ENCODE peak calls at places on chromosomes 6 and 20, in five cellular contexts. A, W, B, U and F are unnamed samples.

GRCh38 chr20:17735959-17736621 is 36.3 kb downstream of the BANF2 start:
- DNase-seq in U (no peak), B (no peak), W (no peak), A (no peak), F (no peak)

GRCh38 chr6:156379946-156380707 is 397.1 kb upstream of the ARID1B start:
- DNase-seq in W (peak; percentile 10), U (no peak), B (no peak), A (no peak), F (no peak)

GRCh38 chr6:10613693-10614092 is 80.7 kb downstream of the C6orf52 start:
- DNase-seq in U (no peak), B (no peak), A (no peak), W (no peak), F (no peak)

GRCh38 chr6:51049288-51049982 is 230.8 kb downstream of the TFAP2B start:
- DNase-seq in B (no peak), U (no peak), A (no peak), W (no peak), F (no peak)

GRCh38 chr6:72948153-72948552 is 277.1 kb downstream of the KHDC1L start:
- DNase-seq in B (no peak), W (no peak), A (no peak), U (no peak), F (no peak)

GRCh38 chr6:26064619-26065257 is 22.5 kb upstream of the HFE start:
- DNase-seq in W (peak; percentile 54), U (no peak), A (peak; percentile 68), B (peak; percentile 60), F (no peak)

GRCh38 chr6:3227363-3228045 is at the start of gene TUBB2B:
- DNase-seq in U (peak; percentile 63), A (no peak), B (peak; percentile 78), W (no peak), F (peak; percentile 76)

GRCh38 chr6:124962617-124963415 is 579 bp downstream of the RNF217 start:
- DNase-seq in W (no peak), A (no peak), U (peak; percentile 74), B (peak; percentile 59), F (no peak)

GRCh38 chr20:3233131-3233990 is 5.6 kb downstream of the SLC4A11 start:
- DNase-seq in W (no peak), A (no peak), U (no peak), B (no peak), F (no peak)

GRCh38 chr6:96086745-96087144 is 71.0 kb downstream of the FUT9 start:
- DNase-seq in W (no peak), A (no peak), U (no peak), B (no peak), F (no peak)

GRCh38 chr20:62543470-62544302 is 67.9 kb upstream of the GATA5 start:
- DNase-seq in A (peak; percentile 39), U (no peak), W (no peak), B (no peak), F (no peak)

GRCh38 chr20:8187740-8188139 is 55.7 kb downstream of the PLCB1 start:
- DNase-seq in U (no peak), A (no peak), W (no peak), B (no peak), F (no peak)

GRCh38 chr6:51959744-51960383 is 127.5 kb downstream of the PKHD1 start:
- DNase-seq in U (peak; percentile 85), A (peak; percentile 70), W (peak; percentile 43), B (peak; percentile 50), F (peak; percentile 54)

GRCh38 chr6:133396225-133396624 is 155.1 kb downstream of the EYA4 start:
- DNase-seq in W (no peak), B (no peak), A (no peak), U (no peak), F (no peak)

GRCh38 chr20:49575551-49576060 is 7.7 kb upstream of the PTGIS start:
- DNase-seq in A (no peak), W (no peak), B (no peak), U (no peak), F (peak; percentile 51)

GRCh38 chr6:84220809-84221409 is 6.5 kb downstream of the CEP162 start:
- DNase-seq in B (peak; percentile 11), W (peak; percentile 10), A (no peak), U (no peak), F (no peak)

GRCh38 chr20:44218441-44218840 is 7.9 kb upstream of the OSER1 start:
- DNase-seq in B (no peak), U (no peak), W (no peak), A (no peak), F (no peak)

GRCh38 chr6:124373386-124373785 is 569.7 kb downstream of the NKAIN2 start:
- DNase-seq in A (no peak), W (no peak), U (no peak), B (no peak), F (no peak)

GRCh38 chr20:62667530-62668440 is 25.5 kb downstream of the SLCO4A1 start:
- DNase-seq in B (no peak), W (no peak), U (no peak), A (peak; percentile 39), F (no peak)

GRCh38 chr6:105136433-105137350 is 43.1 kb downstream of the POPDC3 start:
- DNase-seq in U (peak; percentile 78), A (no peak), W (no peak), B (peak; percentile 56), F (peak; percentile 22)

GRCh38 chr6:151269318-151269995 is 29.7 kb downstream of the AKAP12 start:
- DNase-seq in B (no peak), U (no peak), A (no peak), W (no peak), F (no peak)

GRCh38 chr6:153129873-153130514 is 1.1 kb downstream of the RGS17 start:
- DNase-seq in U (no peak), A (no peak), B (no peak), W (no peak), F (no peak)

GRCh38 chr20:50038574-50038991 is 55.8 kb downstream of the SNAI1 start:
- DNase-seq in A (peak; percentile 77), B (no peak), U (no peak), W (no peak), F (no peak)

GRCh38 chr6:15515226-15515625 is 147.6 kb downstream of the DTNBP1 start:
- DNase-seq in W (no peak), U (no peak), B (no peak), A (no peak), F (no peak)

GRCh38 chr6:143183735-143184134 is 123.0 kb downstream of the AIG1 start:
- DNase-seq in A (no peak), W (no peak), B (no peak), U (no peak), F (no peak)

GRCh38 chr20:48215536-48215935 is 430.3 kb upstream of the SULF2 start:
- DNase-seq in W (no peak), A (no peak), U (no peak), B (no peak), F (no peak)

GRCh38 chr20:32189691-32190607 is 17.6 kb downstream of the PLAGL2 start:
- DNase-seq in W (no peak), A (no peak), U (peak; percentile 86), B (no peak), F (peak; percentile 22)

GRCh38 chr20:62816879-62817873 is at the start of gene COL9A3:
- DNase-seq in W (no peak), B (peak; percentile 59), U (peak; percentile 76), A (peak; percentile 63), F (no peak)

GRCh38 chr6:65638047-65638831 is 68.8 kb downstream of the EYS start:
- DNase-seq in W (no peak), A (peak; percentile 45), U (peak; percentile 70), B (no peak), F (peak; percentile 9)

GRCh38 chr6:169986848-169987498 is 235.6 kb downstream of the ERMARD start:
- DNase-seq in U (no peak), B (no peak), W (no peak), A (no peak), F (no peak)

GRCh38 chr20:46142124-46142523 is 24.0 kb downstream of the CD40 start:
- DNase-seq in B (no peak), U (no peak), A (no peak), W (no peak), F (no peak)

GRCh38 chr6:15420959-15421438 is 175.1 kb downstream of the JARID2 start:
- DNase-seq in A (no peak), U (no peak), B (no peak), W (no peak), F (no peak)

DNA sequence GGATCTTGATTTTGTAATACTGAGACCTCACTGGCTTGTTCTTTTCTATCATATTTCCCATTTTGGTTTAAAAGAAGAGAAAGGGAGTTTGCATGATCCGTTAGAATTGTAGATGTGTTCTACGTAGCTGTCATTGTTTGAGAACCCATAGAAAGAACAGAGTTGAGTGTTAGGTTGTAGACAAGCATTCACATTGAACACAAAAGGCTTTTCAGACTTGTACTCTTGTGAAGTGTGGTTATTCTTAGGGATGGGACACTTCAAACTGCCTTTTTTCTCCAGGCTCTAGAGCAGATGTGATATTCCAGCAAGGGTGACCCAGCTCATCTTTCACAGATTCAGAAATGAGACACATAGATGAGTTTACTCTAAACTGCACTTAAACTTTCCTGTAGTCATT is 19.9 kb downstream of the FOXO3 start:
- DNase-seq in W (no peak), A (no peak), B (no peak), U (no peak), F (no peak)
- H3K4me1 ChIP-seq in W (peaks cover 27% of the 10 kb centered on the region), A (peaks cover 65% of the 10 kb centered on the region), B (peaks cover 10% of the 10 kb centered on the region), U (peaks cover 9% of the 10 kb centered on the region), F (no peaks in the 10 kb centered on the region)

DNA sequence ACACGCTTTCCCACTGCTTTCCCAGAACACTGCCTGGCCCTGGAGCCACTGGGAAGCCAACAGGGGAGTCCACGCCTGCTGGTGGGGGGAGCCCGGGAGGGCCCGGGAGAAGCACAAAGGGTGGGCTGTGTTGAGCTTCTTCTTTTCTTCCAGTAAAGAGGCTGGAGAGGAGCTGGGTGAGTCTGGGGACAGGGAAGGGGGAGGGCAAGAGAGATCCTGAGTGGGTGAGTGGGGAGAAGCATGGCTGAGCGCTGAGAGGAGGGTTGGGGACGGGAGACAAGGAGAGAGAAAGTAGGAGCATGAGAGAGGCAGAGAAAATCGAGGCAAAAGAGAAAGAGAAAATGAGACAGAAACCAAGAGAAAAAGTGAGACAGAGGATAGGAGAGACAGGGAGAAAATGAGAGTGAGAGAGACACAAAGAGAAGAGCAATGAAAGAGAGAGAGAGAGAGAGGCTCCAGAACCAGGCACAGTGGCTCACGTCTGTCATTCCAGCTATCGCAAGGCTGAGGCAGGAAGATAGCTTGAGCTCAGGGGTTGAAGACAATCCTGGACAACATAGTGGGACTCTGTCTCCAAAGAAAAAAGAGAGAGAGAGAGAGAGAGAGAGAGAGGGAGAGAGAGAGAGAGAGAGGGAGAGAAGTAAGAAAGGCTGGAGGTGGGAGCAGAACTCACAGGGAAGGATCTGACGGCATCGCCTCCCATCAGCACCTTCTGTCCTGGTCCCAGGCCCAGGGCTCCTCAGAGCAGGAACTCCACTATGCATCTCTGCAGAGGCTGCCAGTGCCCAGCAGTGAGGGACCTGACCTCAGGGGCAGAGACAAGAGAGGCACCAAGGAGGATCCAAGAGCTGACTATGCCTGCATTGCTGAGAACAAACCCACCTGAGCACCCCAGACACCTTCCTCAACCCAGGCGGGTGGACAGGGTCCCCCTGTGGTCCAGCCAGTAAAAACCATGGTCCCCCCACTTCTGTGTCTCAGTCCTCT is 2.0 kb downstream of the LST1 start:
- DNase-seq in U (no peak), A (no peak), B (no peak), W (no peak), F (no peak)
- TF ChIP-seq ZNF274 in U (no peak), A (no peak), B (no peak), W (no peak), F (no peak)

GRCh38 chr6:41637179-41638001 is 878 bp upstream of the MDFI start:
- DNase-seq in U (peak; percentile 71), A (no peak), W (no peak), B (no peak), F (no peak)
- H3K9ac ChIP-seq in U (no peak overlapping the region), A (no peak overlapping the region), W (peak overlapping the region; percentile 87), B (no peak overlapping the region), F (peak overlapping the region; percentile 71)

GRCh38 chr6:36685926-36686667 is 7.6 kb downstream of the CDKN1A start:
- DNase-seq in A (no peak), U (no peak), B (no peak), W (no peak), F (no peak)
- H3K4me1 ChIP-seq in A (peaks cover 29% of the 10 kb centered on the region), U (peaks cover 4% of the 10 kb centered on the region), B (peaks cover 12% of the 10 kb centered on the region), W (peaks cover 26% of the 10 kb centered on the region), F (peaks cover 3% of the 10 kb centered on the region)